ENCODE peak calls at places on chromosome 1, in four cellular contexts. One of them, this sample, is unnamed. For H3K27me3, the result is how much of the 10 kb centered on the place peaks cover.

GRCh38 chr1:59751801-59752200 is 62.9 kb upstream of the HOOK1 start:
- DNase-seq in DND-41: no peak
- DNase-seq in cardiac muscle cell: no peak
- DNase-seq in CD4-positive, alpha-beta T cell: no peak
- DNase-seq in this sample: no peak

GRCh38 chr1:93330196-93330595 is 15.5 kb upstream of the DR1 start:
- DNase-seq in DND-41: no peak
- DNase-seq in CD4-positive, alpha-beta T cell: no peak
- DNase-seq in cardiac muscle cell: no peak
- DNase-seq in this sample: no peak

GRCh38 chr1:4939266-4939665 is 284.9 kb downstream of the AJAP1 start:
- DNase-seq in DND-41: no peak
- DNase-seq in CD4-positive, alpha-beta T cell: no peak
- DNase-seq in cardiac muscle cell: no peak
- DNase-seq in this sample: no peak

GRCh38 chr1:235758931-235759330 is 107.8 kb downstream of the LYST start:
- DNase-seq in DND-41: no peak
- DNase-seq in cardiac muscle cell: no peak
- DNase-seq in CD4-positive, alpha-beta T cell: no peak
- DNase-seq in this sample: no peak

GRCh38 chr1:232303221-232303620 is 326.7 kb downstream of the SIPA1L2 start:
- DNase-seq in cardiac muscle cell: no peak
- DNase-seq in DND-41: no peak
- DNase-seq in CD4-positive, alpha-beta T cell: no peak
- DNase-seq in this sample: no peak

GRCh38 chr1:52518962-52519361 is 33.9 kb downstream of the TUT4 start:
- DNase-seq in cardiac muscle cell: no peak
- DNase-seq in DND-41: no peak
- DNase-seq in CD4-positive, alpha-beta T cell: no peak
- DNase-seq in this sample: no peak

GRCh38 chr1:216604771-216605170 is 118.5 kb downstream of the ESRRG start:
- DNase-seq in cardiac muscle cell: no peak
- DNase-seq in CD4-positive, alpha-beta T cell: no peak
- DNase-seq in DND-41: no peak
- DNase-seq in this sample: no peak

GRCh38 chr1:204079608-204079999 is 6.7 kb downstream of the SOX13 start:
- DNase-seq in CD4-positive, alpha-beta T cell: no peak
- DNase-seq in DND-41: no peak
- DNase-seq in cardiac muscle cell: no peak
- DNase-seq in this sample: no peak

GRCh38 chr1:185834371-185834900 is 100.2 kb downstream of the HMCN1 start:
- DNase-seq in CD4-positive, alpha-beta T cell: no peak
- DNase-seq in DND-41: no peak
- DNase-seq in cardiac muscle cell: no peak
- DNase-seq in this sample: no peak

GRCh38 chr1:75614455-75615379 is 3.8 kb upstream of the SLC44A5 start:
- DNase-seq in cardiac muscle cell: peak
- DNase-seq in DND-41: peak
- DNase-seq in CD4-positive, alpha-beta T cell: no peak
- DNase-seq in this sample: peak

GRCh38 chr1:59276317-59276914 is 20.5 kb upstream of the FGGY start:
- DNase-seq in DND-41: no peak
- DNase-seq in CD4-positive, alpha-beta T cell: no peak
- DNase-seq in cardiac muscle cell: no peak
- DNase-seq in this sample: no peak

GRCh38 chr1:155186266-155186954 is 12.8 kb downstream of the TRIM46 start:
- DNase-seq in DND-41: no peak
- DNase-seq in CD4-positive, alpha-beta T cell: no peak
- DNase-seq in cardiac muscle cell: no peak
- DNase-seq in this sample: no peak

GRCh38 chr1:204498980-204499379 is 4.4 kb upstream of the PIK3C2B start:
- DNase-seq in CD4-positive, alpha-beta T cell: no peak
- DNase-seq in cardiac muscle cell: no peak
- DNase-seq in DND-41: no peak
- DNase-seq in this sample: no peak

GRCh38 chr1:30724655-30725421 is 1.5 kb upstream of the MATN1 start:
- DNase-seq in DND-41: no peak
- DNase-seq in cardiac muscle cell: no peak
- DNase-seq in CD4-positive, alpha-beta T cell: no peak
- DNase-seq in this sample: no peak

GRCh38 chr1:38475624-38476005 is 384.0 kb downstream of the RRAGC start:
- DNase-seq in DND-41: no peak
- DNase-seq in CD4-positive, alpha-beta T cell: no peak
- DNase-seq in cardiac muscle cell: no peak
- DNase-seq in this sample: no peak

GRCh38 chr1:204670152-204670927 is 15.2 kb downstream of the LRRN2 start:
- DNase-seq in CD4-positive, alpha-beta T cell: no peak
- DNase-seq in DND-41: no peak
- DNase-seq in cardiac muscle cell: no peak
- DNase-seq in this sample: no peak

GRCh38 chr1:175981128-175981527 is 226.0 kb downstream of the COP1 start:
- DNase-seq in DND-41: no peak
- DNase-seq in CD4-positive, alpha-beta T cell: no peak
- DNase-seq in cardiac muscle cell: no peak
- DNase-seq in this sample: no peak

GRCh38 chr1:197680311-197680710 is 95.0 kb downstream of the DENND1B start:
- DNase-seq in DND-41: no peak
- DNase-seq in cardiac muscle cell: no peak
- DNase-seq in CD4-positive, alpha-beta T cell: no peak
- DNase-seq in this sample: no peak

GRCh38 chr1:18100493-18101063 is 7.0 kb upstream of the IGSF21 start:
- DNase-seq in CD4-positive, alpha-beta T cell: peak
- DNase-seq in DND-41: peak
- DNase-seq in cardiac muscle cell: peak
- DNase-seq in this sample: peak

GRCh38 chr1:2238361-2239055 is 10.4 kb downstream of the SKI start:
- DNase-seq in CD4-positive, alpha-beta T cell: no peak
- DNase-seq in cardiac muscle cell: no peak
- DNase-seq in DND-41: no peak
- DNase-seq in this sample: no peak

GRCh38 chr1:57796609-57797008 is 372.7 kb upstream of the DAB1 start:
- DNase-seq in CD4-positive, alpha-beta T cell: no peak
- DNase-seq in DND-41: no peak
- DNase-seq in cardiac muscle cell: no peak
- DNase-seq in this sample: no peak

GRCh38 chr1:18535391-18536210 is 54.9 kb downstream of the KLHDC7A start:
- DNase-seq in DND-41: no peak
- DNase-seq in CD4-positive, alpha-beta T cell: no peak
- DNase-seq in cardiac muscle cell: no peak
- DNase-seq in this sample: no peak

GRCh38 chr1:111195002-111195684 is 5.3 kb downstream of the DENND2D start:
- DNase-seq in CD4-positive, alpha-beta T cell: no peak
- DNase-seq in cardiac muscle cell: no peak
- DNase-seq in DND-41: no peak
- DNase-seq in this sample: no peak
- H3K27ac ChIP-seq in CD4-positive, alpha-beta T cell: peak
- H3K27ac ChIP-seq in cardiac muscle cell: no peak
- H3K27ac ChIP-seq in DND-41: peak
- H3K27ac ChIP-seq in this sample: no peak

GRCh38 chr1:161359316-161359715 is 8.4 kb downstream of the CFAP126 start:
- DNase-seq in DND-41: no peak
- DNase-seq in CD4-positive, alpha-beta T cell: no peak
- DNase-seq in cardiac muscle cell: no peak
- DNase-seq in this sample: no peak

GRCh38 chr1:161351482-161351881 is 16.2 kb downstream of the CFAP126 start:
- DNase-seq in CD4-positive, alpha-beta T cell: no peak
- DNase-seq in cardiac muscle cell: no peak
- DNase-seq in DND-41: no peak
- DNase-seq in this sample: no peak

GRCh38 chr1:161357073-161357472 is 10.6 kb downstream of the CFAP126 start:
- DNase-seq in CD4-positive, alpha-beta T cell: no peak
- DNase-seq in cardiac muscle cell: no peak
- DNase-seq in DND-41: no peak
- DNase-seq in this sample: no peak
- TF ChIP-seq CTCF in CD4-positive, alpha-beta T cell: no peak
- TF ChIP-seq CTCF in cardiac muscle cell: no peak
- TF ChIP-seq CTCF in DND-41: no peak
- TF ChIP-seq CTCF in this sample: no peak

GRCh38 chr1:168259567-168259966 is 21.1 kb upstream of the TBX19 start:
- DNase-seq in DND-41: no peak
- DNase-seq in cardiac muscle cell: no peak
- DNase-seq in CD4-positive, alpha-beta T cell: no peak
- DNase-seq in this sample: no peak
- H3K27me3 ChIP-seq in DND-41: under half
- H3K27me3 ChIP-seq in cardiac muscle cell: under half
- H3K27me3 ChIP-seq in CD4-positive, alpha-beta T cell: under half
- H3K27me3 ChIP-seq in this sample: under half

GRCh38 chr1:26724938-26725337 is 29.1 kb downstream of the ARID1A start:
- DNase-seq in cardiac muscle cell: no peak
- DNase-seq in DND-41: no peak
- DNase-seq in CD4-positive, alpha-beta T cell: no peak
- DNase-seq in this sample: peak
- H3K27ac ChIP-seq in cardiac muscle cell: peak
- H3K27ac ChIP-seq in DND-41: no peak
- H3K27ac ChIP-seq in CD4-positive, alpha-beta T cell: no peak
- H3K27ac ChIP-seq in this sample: peak

GRCh38 chr1:16236091-16236494 is 890 bp downstream of the CPLANE2 start:
- DNase-seq in DND-41: peak
- DNase-seq in CD4-positive, alpha-beta T cell: no peak
- DNase-seq in cardiac muscle cell: no peak
- DNase-seq in this sample: peak
- TF ChIP-seq CTCF in DND-41: peak
- TF ChIP-seq CTCF in CD4-positive, alpha-beta T cell: peak
- TF ChIP-seq CTCF in cardiac muscle cell: no peak
- TF ChIP-seq CTCF in this sample: peak

DNA sequence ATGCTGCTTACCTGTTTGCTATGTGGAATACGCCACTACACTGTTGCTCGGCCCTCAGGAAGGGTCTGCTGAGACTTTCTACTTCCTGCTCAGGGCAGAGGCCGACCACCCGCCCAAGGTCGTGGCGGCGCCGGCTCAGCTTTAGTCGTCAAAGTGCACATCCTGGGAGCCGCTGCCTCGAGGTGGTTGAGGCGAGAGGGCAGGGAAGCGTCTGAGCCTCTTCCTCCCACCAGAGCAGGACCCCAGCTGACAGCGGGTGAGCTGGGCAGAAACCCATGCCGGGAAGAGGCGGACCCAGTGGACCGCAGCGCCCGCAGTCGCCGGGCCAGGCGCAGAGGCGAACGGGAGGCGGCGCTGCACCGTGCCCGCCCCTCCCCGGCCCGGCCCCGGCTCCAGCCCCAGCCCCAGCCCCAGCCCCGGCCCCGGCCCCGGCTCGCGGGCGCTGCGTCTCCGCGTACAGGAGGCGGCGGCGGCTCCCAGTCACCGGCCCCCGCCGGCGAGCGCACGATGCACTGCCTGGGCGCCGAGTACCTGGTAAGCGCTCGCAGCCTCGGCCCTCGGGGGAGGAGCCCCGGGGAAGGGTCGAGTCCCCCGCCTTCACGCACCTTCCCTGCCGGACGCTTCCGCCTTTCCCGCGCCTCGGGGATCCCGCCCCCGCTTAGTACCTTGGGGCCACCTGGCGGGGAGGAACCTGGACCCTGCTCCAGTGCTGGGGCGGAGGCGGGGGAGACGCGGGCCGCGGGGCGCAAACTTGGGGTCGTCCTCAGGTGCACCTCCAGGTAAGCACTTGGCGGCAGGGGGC is at the start of gene SLC44A3:
- DNase-seq in CD4-positive, alpha-beta T cell: no peak
- DNase-seq in DND-41: no peak
- DNase-seq in cardiac muscle cell: peak
- DNase-seq in this sample: peak
- H3K27me3 ChIP-seq in CD4-positive, alpha-beta T cell: under half
- H3K27me3 ChIP-seq in DND-41: under half
- H3K27me3 ChIP-seq in cardiac muscle cell: under half
- H3K27me3 ChIP-seq in this sample: under half

GRCh38 chr1:45395582-45395981 is 55.3 kb upstream of the MUTYH start:
- DNase-seq in cardiac muscle cell: no peak
- DNase-seq in DND-41: no peak
- DNase-seq in CD4-positive, alpha-beta T cell: no peak
- DNase-seq in this sample: no peak
- H3K27ac ChIP-seq in cardiac muscle cell: no peak
- H3K27ac ChIP-seq in DND-41: no peak
- H3K27ac ChIP-seq in CD4-positive, alpha-beta T cell: no peak
- H3K27ac ChIP-seq in this sample: no peak

DNA sequence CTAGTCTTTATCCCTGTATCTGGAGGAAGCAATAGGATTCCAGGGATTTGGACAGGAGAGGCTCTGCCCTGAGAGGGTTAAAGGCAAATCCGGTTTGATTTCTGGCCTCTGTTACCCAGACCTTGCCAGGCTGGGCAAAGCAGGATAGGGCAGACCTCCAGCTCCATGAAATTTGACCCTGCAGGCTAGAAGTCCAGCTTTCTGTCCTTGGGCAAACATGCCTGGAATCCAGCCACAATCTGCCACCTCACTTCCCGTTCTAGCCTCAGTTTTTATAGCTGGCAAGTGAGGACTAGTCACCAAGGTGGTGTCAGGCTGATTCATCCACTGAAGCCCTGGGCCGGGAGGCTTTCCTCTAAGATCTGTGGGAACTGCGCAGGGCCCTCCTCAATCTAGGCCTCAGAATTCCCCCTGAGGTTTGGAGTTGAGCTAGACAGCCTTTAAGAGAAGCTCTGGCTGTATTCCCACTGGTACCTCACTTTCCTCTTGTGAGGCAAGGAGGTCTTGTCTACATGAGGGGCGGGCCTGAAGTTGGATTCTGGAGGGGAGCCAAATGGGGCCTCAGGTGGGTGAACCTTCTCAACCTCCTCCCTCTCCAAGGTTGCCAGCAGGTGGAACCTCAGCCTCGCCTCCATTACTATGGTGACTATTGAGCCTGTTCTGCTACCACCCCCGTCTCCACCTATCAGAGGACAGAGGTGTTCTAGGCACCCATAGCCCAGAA is 7.0 kb upstream of the P3R3URF start:
- DNase-seq in DND-41: no peak
- DNase-seq in cardiac muscle cell: peak
- DNase-seq in CD4-positive, alpha-beta T cell: no peak
- DNase-seq in this sample: no peak
- TF ChIP-seq CTCF in DND-41: no peak
- TF ChIP-seq CTCF in cardiac muscle cell: no peak
- TF ChIP-seq CTCF in CD4-positive, alpha-beta T cell: no peak
- TF ChIP-seq CTCF in this sample: no peak

GRCh38 chr1:157497284-157497683 is 55.0 kb downstream of the FCRL5 start:
- DNase-seq in DND-41: no peak
- DNase-seq in cardiac muscle cell: no peak
- DNase-seq in CD4-positive, alpha-beta T cell: no peak
- DNase-seq in this sample: no peak
- H3K27me3 ChIP-seq in DND-41: under half
- H3K27me3 ChIP-seq in cardiac muscle cell: under half
- H3K27me3 ChIP-seq in CD4-positive, alpha-beta T cell: under half
- H3K27me3 ChIP-seq in this sample: under half